ENCODE peak calls at places on chromosomes 2 and 18, in eight cellular contexts. O, B, U, J, V, X, R and T are unnamed samples.

GRCh38 chr2:187553908-187554703 is at the start of gene TFPI:
- ATAC-seq in U (peak), J (peak), B (peak), R (no peak), X (peak), V (peak), O (peak), T (no peak)

GRCh38 chr2:54492335-54492734 is 36.2 kb downstream of the SPTBN1 start:
- ATAC-seq in B (no peak), U (peak), V (no peak), X (no peak), J (no peak), O (no peak), R (no peak), T (no peak)

GRCh38 chr18:63562284-63562683 is 20.1 kb downstream of the SERPINB12 start:
- ATAC-seq in U (no peak), R (no peak), O (no peak), J (no peak), B (no peak), X (peak), V (no peak), T (no peak)

GRCh38 chr2:200703132-200703925 is 108.4 kb upstream of the BZW1 start:
- ATAC-seq in R (no peak), J (no peak), B (peak), O (peak), U (peak), V (peak), X (peak), T (no peak)

GRCh38 chr2:197266477-197266876 is 44.1 kb downstream of the ANKRD44 start:
- ATAC-seq in X (no peak), B (no peak), V (no peak), O (no peak), R (no peak), J (no peak), U (no peak), T (no peak)

GRCh38 chr18:11148655-11149440 is 521 bp downstream of the PIEZO2 start:
- ATAC-seq in X (peak), J (peak), U (peak), B (no peak), R (no peak), O (no peak), V (no peak), T (peak)

GRCh38 chr2:241304039-241304670 is 11.3 kb downstream of the HDLBP start:
- ATAC-seq in V (no peak), X (no peak), J (no peak), U (no peak), B (no peak), O (no peak), R (no peak), T (no peak)

GRCh38 chr2:207847807-207848544 is 78.3 kb upstream of the FZD5 start:
- ATAC-seq in U (peak), X (peak), O (no peak), V (peak), R (peak), J (peak), B (peak), T (peak)

GRCh38 chr2:127563458-127564428 is 28.3 kb downstream of the MYO7B start:
- ATAC-seq in B (no peak), R (no peak), O (no peak), V (no peak), J (no peak), U (no peak), X (peak), T (no peak)

GRCh38 chr2:188598551-188598950 is 306.9 kb downstream of the GULP1 start:
- ATAC-seq in U (peak), J (peak), B (no peak), V (no peak), O (no peak), X (no peak), R (no peak), T (no peak)

GRCh38 chr18:33735428-33735827 is 157.4 kb downstream of the ASXL3 start:
- ATAC-seq in J (peak), X (no peak), R (no peak), U (no peak), O (no peak), V (no peak), B (no peak), T (no peak)

GRCh38 chr18:70354771-70355170 is 65.9 kb downstream of the SOCS6 start:
- ATAC-seq in U (no peak), O (no peak), X (no peak), R (no peak), B (no peak), J (no peak), V (no peak), T (no peak)

GRCh38 chr2:75424936-75425619 is 135.7 kb downstream of the EVA1A start:
- ATAC-seq in V (peak), R (no peak), U (peak), O (no peak), J (peak), B (no peak), X (no peak), T (no peak)

GRCh38 chr2:231575612-231576256 is 16.9 kb upstream of the TEX44 start:
- ATAC-seq in O (no peak), U (no peak), V (no peak), R (no peak), J (no peak), X (no peak), B (no peak), T (no peak)

GRCh38 chr2:72911256-72911655 is 6.1 kb upstream of the EMX1 start:
- ATAC-seq in O (no peak), R (no peak), U (no peak), V (no peak), J (no peak), B (no peak), X (no peak), T (no peak)

GRCh38 chr2:46461716-46462171 is 17.6 kb upstream of the TMEM247 start:
- ATAC-seq in R (peak), J (no peak), O (peak), X (peak), U (peak), B (peak), V (no peak), T (peak)

GRCh38 chr2:60498176-60499081 is 55.0 kb downstream of the BCL11A start:
- ATAC-seq in U (no peak), X (peak), V (no peak), R (no peak), J (no peak), O (no peak), B (no peak), T (no peak)

GRCh38 chr2:240309214-240309613 is 126.2 kb upstream of the GPC1 start:
- ATAC-seq in V (no peak), J (no peak), B (no peak), X (no peak), U (no peak), O (no peak), R (peak), T (no peak)

GRCh38 chr2:149169653-149170052 is 131.2 kb downstream of the LYPD6B start:
- ATAC-seq in B (no peak), J (no peak), U (no peak), V (no peak), O (peak), X (no peak), R (peak), T (no peak)

GRCh38 chr2:100142393-100142792 is at the start of gene AFF3:
- ATAC-seq in O (no peak), J (no peak), V (no peak), U (no peak), X (peak), R (no peak), B (no peak), T (no peak)
- TF ChIP-seq POLR2AphosphoS5 in O (no peak), J (no peak), V (no peak), U (no peak), X (peak), R (no peak), B (no peak), T (no peak)

DNA sequence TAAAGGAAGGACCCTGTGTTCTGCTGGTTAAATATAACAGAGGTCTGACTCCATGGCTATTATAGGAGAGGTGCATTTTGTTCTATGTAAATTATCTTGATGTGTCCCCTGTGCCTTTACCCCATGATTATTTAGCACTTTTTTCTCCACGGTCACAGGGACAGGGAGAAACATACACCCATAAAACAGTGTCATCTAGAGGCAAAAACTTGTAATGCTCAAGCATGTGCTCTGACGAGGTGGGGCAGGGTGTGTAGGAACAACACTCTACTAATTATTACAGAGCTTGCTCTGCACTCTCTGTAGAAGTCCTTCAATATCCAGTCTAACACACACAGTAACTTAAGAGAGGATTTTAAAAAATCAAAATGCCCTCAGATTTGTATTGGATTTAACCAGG is 187.9 kb downstream of the NEDD4L start:
- ATAC-seq in V (peak), B (no peak), O (peak), X (peak), J (peak), U (peak), R (peak), T (peak)
- TF ChIP-seq POLR2AphosphoS5 in V (no peak), B (no peak), O (no peak), X (no peak), J (no peak), U (no peak), R (no peak), T (no peak)

DNA sequence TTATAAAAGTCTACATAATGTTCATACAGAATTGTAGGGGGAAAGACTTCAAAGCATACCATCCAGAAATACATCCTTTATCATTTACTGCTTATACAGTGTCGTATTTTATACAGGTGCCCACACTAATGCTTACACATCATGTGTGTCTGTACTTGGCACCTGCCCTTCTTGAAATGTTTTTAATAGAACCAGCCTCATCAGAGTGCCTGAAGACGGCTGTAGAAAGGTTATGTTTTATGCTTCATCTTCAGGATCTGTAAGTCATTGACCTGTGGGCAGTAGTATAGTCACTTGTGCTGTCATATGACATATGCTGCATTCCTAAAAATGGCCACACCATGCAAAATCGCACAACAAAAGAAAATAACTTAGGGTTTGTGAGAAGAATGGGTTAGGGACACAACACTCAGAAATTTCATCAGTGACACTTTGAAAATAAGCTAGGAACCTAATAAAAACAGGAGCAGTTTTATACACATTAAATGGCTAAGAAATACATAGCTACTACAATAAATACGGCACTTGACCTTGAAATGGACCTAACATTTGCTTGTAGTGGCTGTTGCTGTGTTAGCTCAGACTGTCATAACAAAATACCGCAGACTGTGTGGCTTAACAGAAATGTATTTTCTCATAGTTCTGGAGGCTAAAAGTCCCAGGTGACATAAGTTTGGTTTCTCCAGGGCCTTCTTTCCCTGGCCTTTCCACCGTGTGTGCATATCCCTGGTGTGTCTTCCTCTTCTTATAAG is 112.6 kb downstream of the CERS6 start:
- ATAC-seq in R (no peak), X (no peak), B (no peak), V (no peak), U (no peak), J (no peak), O (no peak), T (peak)
- TF ChIP-seq POLR2AphosphoS5 in R (no peak), X (no peak), B (no peak), V (no peak), U (no peak), J (no peak), O (no peak), T (peak)

DNA sequence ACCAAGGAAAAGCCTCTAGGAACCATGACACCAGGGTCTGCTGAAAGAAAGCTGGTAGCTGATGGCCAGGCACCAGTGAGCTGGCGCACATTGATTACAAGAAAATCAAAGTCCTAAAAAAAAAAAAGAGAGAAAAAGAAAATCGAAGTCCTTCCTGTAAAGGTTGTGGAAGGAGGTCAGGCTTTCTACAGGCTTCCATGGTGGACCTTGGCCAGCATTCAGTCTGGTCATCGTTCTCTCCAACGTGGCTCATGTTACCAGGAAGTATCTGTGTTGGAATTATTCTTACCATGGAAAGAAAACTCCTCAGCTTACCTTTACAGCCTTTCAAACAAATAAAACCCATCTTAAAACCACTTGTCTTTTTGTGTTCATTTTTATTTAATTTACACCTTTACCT is 65.6 kb downstream of the CYB5A start:
- ATAC-seq in J (no peak), B (no peak), U (peak), V (no peak), R (no peak), O (no peak), X (no peak), T (no peak)
- TF ChIP-seq POLR2AphosphoS5 in J (no peak), B (no peak), U (no peak), V (no peak), R (no peak), O (no peak), X (no peak), T (no peak)

DNA sequence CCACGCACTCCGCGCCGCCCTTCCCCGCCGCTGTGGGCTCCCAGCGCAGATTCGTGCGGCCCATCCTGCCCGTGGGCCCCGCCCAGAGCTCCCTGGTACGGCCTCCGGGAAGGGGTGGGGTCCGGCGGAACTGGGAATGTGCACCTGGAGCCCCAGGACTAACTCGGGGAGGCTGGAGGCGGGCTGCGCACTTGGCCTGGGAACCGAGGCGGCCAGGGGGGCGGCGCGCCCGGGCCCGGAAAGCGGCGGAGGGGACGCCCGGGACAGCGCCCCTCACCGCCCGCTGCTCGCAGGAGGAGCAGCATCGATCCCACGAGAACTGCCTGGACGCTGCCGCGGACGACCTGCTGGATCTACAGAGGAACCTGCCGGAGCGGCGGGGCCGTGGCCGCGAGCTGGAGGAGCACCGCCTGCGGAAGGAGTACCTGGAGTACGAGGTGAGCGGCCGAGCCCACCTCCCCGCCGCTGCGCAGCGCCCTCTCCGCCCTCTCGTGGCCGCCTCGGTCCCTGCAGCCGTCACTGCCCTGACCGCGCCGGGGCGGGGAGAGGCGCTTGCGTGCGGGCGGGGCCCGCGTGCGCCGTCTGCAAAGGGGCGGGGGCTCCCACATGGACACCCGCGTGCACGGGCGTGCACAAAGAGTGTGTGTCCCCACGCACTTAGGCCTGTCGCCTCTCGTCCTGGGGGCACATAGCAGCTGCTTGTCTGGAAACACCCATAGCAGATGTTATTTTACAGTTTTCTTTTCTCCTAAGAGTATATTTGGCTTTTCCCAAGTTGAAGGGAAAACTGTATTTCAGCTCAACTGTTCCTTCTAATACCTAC is 25.2 kb downstream of the PSD4 start:
- ATAC-seq in O (peak), B (peak), X (peak), J (peak), R (peak), V (no peak), U (peak), T (peak)
- TF ChIP-seq POLR2AphosphoS5 in O (peak), B (peak), X (peak), J (peak), R (peak), V (no peak), U (peak), T (peak)

GRCh38 chr2:101152195-101153076 is 1.3 kb upstream of the TBC1D8 start:
- ATAC-seq in B (peak), J (peak), V (peak), U (peak), O (no peak), X (peak), R (peak), T (peak)
- TF ChIP-seq POLR2AphosphoS5 in B (no peak), J (no peak), V (no peak), U (no peak), O (no peak), X (no peak), R (no peak), T (peak)

GRCh38 chr2:70029814-70030409 is 57.4 kb upstream of the PCBP1 start:
- ATAC-seq in R (peak), U (no peak), B (no peak), V (peak), O (no peak), X (no peak), J (peak), T (peak)
- TF ChIP-seq POLR2AphosphoS5 in R (peak), U (no peak), B (no peak), V (peak), O (no peak), X (no peak), J (no peak), T (peak)

DNA sequence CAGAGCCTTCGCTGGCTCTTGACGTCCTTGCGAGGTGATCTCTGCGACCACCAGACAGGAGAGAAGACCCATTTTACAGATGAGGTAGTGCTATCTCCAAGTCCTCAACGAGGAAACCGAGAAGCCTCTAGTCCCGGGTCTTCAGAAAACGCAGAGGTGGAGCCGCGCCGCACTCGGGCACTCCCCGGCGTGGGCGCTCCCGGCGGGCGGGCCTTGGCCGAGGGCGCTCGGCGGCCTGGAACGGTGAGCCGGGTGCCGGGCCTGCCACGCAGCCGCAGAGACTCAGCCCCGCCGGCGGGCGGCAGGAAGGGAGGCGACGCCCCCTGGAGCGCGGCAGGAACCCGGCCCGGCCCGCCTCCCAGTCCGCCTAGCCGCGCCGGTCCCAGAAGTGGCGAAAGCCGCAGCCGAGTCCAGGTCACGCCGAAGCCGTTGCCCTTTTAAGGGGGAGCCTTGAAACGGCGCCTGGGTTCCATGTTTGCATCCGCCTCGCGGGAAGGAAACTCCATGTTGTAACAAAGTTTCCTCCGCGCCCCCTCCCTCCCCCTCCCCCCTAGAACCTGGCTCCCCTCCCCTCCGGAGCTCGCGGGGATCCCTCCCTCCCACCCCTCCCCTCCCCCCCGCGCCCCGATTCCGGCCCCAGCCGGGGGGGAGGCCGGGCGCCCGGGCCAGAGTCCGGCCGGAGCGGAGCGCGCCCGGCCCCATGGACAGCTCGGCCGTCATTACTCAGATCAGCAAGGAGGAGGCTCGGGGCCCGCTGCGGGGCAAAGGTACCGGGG is at the start of gene CTDSP1:
- ATAC-seq in U (peak), B (peak), J (peak), V (peak), O (peak), R (peak), X (peak), T (peak)
- TF ChIP-seq POLR2AphosphoS5 in U (peak), B (peak), J (no peak), V (peak), O (peak), R (peak), X (peak), T (peak)

GRCh38 chr2:211760103-211760502 is 778.5 kb downstream of the ERBB4 start:
- ATAC-seq in U (no peak), B (no peak), R (no peak), O (no peak), J (no peak), V (no peak), X (no peak), T (no peak)
- TF ChIP-seq POLR2AphosphoS5 in U (no peak), B (no peak), R (no peak), O (no peak), J (no peak), V (no peak), X (no peak), T (no peak)